ENCODE peak calls at places on chromosomes 11 and 22, in five cellular contexts. G is naive thymus-derived CD8-positive, alpha-beta T cell; X is cardiac fibroblast; H is NCI-H2029; K is hypothalamus. I is an unnamed sample.

GRCh38 chr22:49862408-49862776 is 8.7 kb downstream of the ZBED4 start:
- DNase-seq in G (no peak), X (peak), H (no peak), K (no peak), I (no peak)

GRCh38 chr11:72672839-72673238 is 1.4 kb downstream of the PDE2A start:
- DNase-seq in G (no peak), X (no peak), H (no peak), K (no peak), I (no peak)

GRCh38 chr22:26322179-26322905 is 106.7 kb upstream of the ASPHD2 start:
- DNase-seq in G (no peak), X (peak), H (no peak), K (no peak), I (no peak)

GRCh38 chr11:18731949-18732821 is 6.2 kb upstream of the IGSF22 start:
- DNase-seq in G (peak), X (peak), H (no peak), K (peak), I (peak)

GRCh38 chr22:36026741-36027140 is 1.9 kb downstream of the RBFOX2 start:
- DNase-seq in G (no peak), X (peak), H (no peak), K (no peak), I (no peak)

GRCh38 chr11:87180743-87181142 is 143.0 kb downstream of the TMEM135 start:
- DNase-seq in G (no peak), X (peak), H (no peak), K (no peak), I (no peak)

GRCh38 chr11:7575841-7576451 is 62.1 kb downstream of the PPFIBP2 start:
- DNase-seq in G (peak), X (peak), H (no peak), K (peak), I (peak)

GRCh38 chr22:47220752-47221151 is 458.3 kb downstream of the TBC1D22A start:
- DNase-seq in G (no peak), X (no peak), H (no peak), K (no peak), I (peak)

GRCh38 chr11:96234866-96235441 is 108.0 kb downstream of the MAML2 start:
- DNase-seq in G (no peak), X (no peak), H (no peak), K (no peak), I (peak)

GRCh38 chr11:41879186-41879738 is 419.8 kb upstream of the LRRC4C start:
- DNase-seq in G (no peak), X (no peak), H (no peak), K (no peak), I (no peak)

GRCh38 chr11:132258865-132259264 is 888.5 kb downstream of the NTM start:
- DNase-seq in G (no peak), X (no peak), H (no peak), K (no peak), I (no peak)

GRCh38 chr11:74010306-74010981 is 1.6 kb upstream of the UCP3 start:
- DNase-seq in G (no peak), X (no peak), H (no peak), K (no peak), I (peak)

GRCh38 chr11:1072116-1072820 is 2.4 kb upstream of the MUC2 start:
- DNase-seq in G (no peak), X (peak), H (no peak), K (no peak), I (no peak)

GRCh38 chr11:133399855-133400625 is 132.3 kb downstream of the OPCML start:
- DNase-seq in G (no peak), X (no peak), H (no peak), K (no peak), I (no peak)

GRCh38 chr11:30586251-30587144 is at the start of gene MPPED2:
- DNase-seq in G (no peak), X (no peak), H (no peak), K (peak), I (peak)

GRCh38 chr11:5807580-5807979 is 1.1 kb upstream of the OR52N2 start:
- DNase-seq in G (no peak), X (no peak), H (no peak), K (no peak), I (no peak)

GRCh38 chr11:36409152-36409713 is 100.8 kb downstream of the TRAF6 start:
- DNase-seq in G (no peak), X (peak), H (no peak), K (no peak), I (peak)

GRCh38 chr11:77113382-77114088 is 10.9 kb downstream of the OMP start:
- DNase-seq in G (no peak), X (peak), H (no peak), K (peak), I (peak)

GRCh38 chr22:47965896-47966295 is 1203.4 kb downstream of the TBC1D22A start:
- DNase-seq in G (no peak), X (no peak), H (no peak), K (no peak), I (peak)

GRCh38 chr11:78313181-78313788 is 104.3 kb downstream of the GAB2 start:
- DNase-seq in G (no peak), X (peak), H (peak), K (peak), I (no peak)

GRCh38 chr11:95453616-95454118 is 222.7 kb upstream of the SESN3 start:
- DNase-seq in G (no peak), X (peak), H (no peak), K (peak), I (peak)

GRCh38 chr11:73152086-73152853 is 10.2 kb upstream of the FCHSD2 start:
- DNase-seq in G (no peak), X (no peak), H (no peak), K (no peak), I (peak)

GRCh38 chr11:6609502-6610015 is 2.5 kb downstream of the TAF10 start:
- DNase-seq in G (no peak), X (no peak), H (no peak), K (no peak), I (no peak)

GRCh38 chr11:64916040-64916847 is 765 bp downstream of the ATG2A start:
- DNase-seq in G (peak), X (peak), H (peak), K (no peak), I (peak)

GRCh38 chr22:44336962-44337657 is 24.4 kb upstream of the SHISAL1 start:
- DNase-seq in G (no peak), X (no peak), H (peak), K (no peak), I (no peak)

GRCh38 chr22:47865626-47866025 is 1103.2 kb downstream of the TBC1D22A start:
- DNase-seq in G (no peak), X (no peak), H (no peak), K (no peak), I (no peak)

GRCh38 chr22:21069375-21069774 is 23.6 kb downstream of the LRRC74B start:
- DNase-seq in G (no peak), X (no peak), H (no peak), K (no peak), I (no peak)

GRCh38 chr11:9250139-9250582 is 15.0 kb downstream of the DENND5A start:
- DNase-seq in G (peak), X (peak), H (no peak), K (no peak), I (peak)

GRCh38 chr11:114195981-114196731 is 100.0 kb upstream of the NNMT start:
- DNase-seq in G (no peak), X (peak), H (no peak), K (no peak), I (no peak)

GRCh38 chr22:43566561-43567332 is 154.9 kb downstream of the MPPED1 start:
- DNase-seq in G (no peak), X (no peak), H (no peak), K (no peak), I (no peak)

GRCh38 chr11:120622189-120622912 is 110.8 kb downstream of the GRIK4 start:
- DNase-seq in G (no peak), X (no peak), H (no peak), K (no peak), I (no peak)

I was measured in activated CD4-positive, alpha-beta T cell treated with anti-CD3 and anti-CD28 coated beads, Interleukin-2, amount 10 ng/mL, durations not matched to agents 24 days and 14 days.